ENCODE peak calls at places on chromosomes 11 and 22, in eight cellular contexts. One of them, this sample, is unnamed.

GRCh38 chr22:39351689-39352214 is 2.0 kb downstream of the SYNGR1 start:
- DNase-seq in M059J: peak; percentile 85
- DNase-seq in choroid plexus epithelial cell: peak; percentile 66
- DNase-seq in LHCN-M2: no peak
- DNase-seq in astrocyte of the spinal cord: peak; percentile 79
- DNase-seq in neural crest cell: peak; percentile 13
- DNase-seq in esophagus muscularis mucosa: no peak
- DNase-seq in uterus: no peak
- DNase-seq in this sample: peak; percentile 38

GRCh38 chr11:133818302-133818701 is 27.0 kb downstream of the SPATA19 start:
- DNase-seq in M059J: no peak
- DNase-seq in choroid plexus epithelial cell: no peak
- DNase-seq in LHCN-M2: no peak
- DNase-seq in astrocyte of the spinal cord: no peak
- DNase-seq in neural crest cell: no peak
- DNase-seq in esophagus muscularis mucosa: no peak
- DNase-seq in uterus: no peak
- DNase-seq in this sample: no peak

GRCh38 chr11:118929496-118930151 is 3.9 kb upstream of the BCL9L start:
- DNase-seq in M059J: peak; percentile 87
- DNase-seq in choroid plexus epithelial cell: peak; percentile 88
- DNase-seq in LHCN-M2: peak; percentile 75
- DNase-seq in astrocyte of the spinal cord: peak; percentile 86
- DNase-seq in neural crest cell: peak; percentile 78
- DNase-seq in esophagus muscularis mucosa: peak; percentile 96
- DNase-seq in uterus: peak; percentile 93
- DNase-seq in this sample: peak; percentile 82

GRCh38 chr11:69027704-69028372 is 14.8 kb upstream of the MRGPRF start:
- DNase-seq in M059J: no peak
- DNase-seq in choroid plexus epithelial cell: peak; percentile 94
- DNase-seq in LHCN-M2: no peak
- DNase-seq in astrocyte of the spinal cord: no peak
- DNase-seq in neural crest cell: no peak
- DNase-seq in esophagus muscularis mucosa: no peak
- DNase-seq in uterus: peak; percentile 32
- DNase-seq in this sample: no peak

GRCh38 chr11:64844330-64845124 is at the start of gene CDC42BPG:
- DNase-seq in M059J: peak; percentile 50
- DNase-seq in choroid plexus epithelial cell: peak; percentile 69
- DNase-seq in LHCN-M2: peak; percentile 58
- DNase-seq in astrocyte of the spinal cord: peak; percentile 34
- DNase-seq in neural crest cell: peak; percentile 58
- DNase-seq in esophagus muscularis mucosa: no peak
- DNase-seq in uterus: no peak
- DNase-seq in this sample: no peak

GRCh38 chr11:65429724-65430405 is 7.3 kb downstream of the NEAT1 start:
- DNase-seq in M059J: peak; percentile 84
- DNase-seq in choroid plexus epithelial cell: peak; percentile 92
- DNase-seq in LHCN-M2: peak; percentile 81
- DNase-seq in astrocyte of the spinal cord: peak; percentile 82
- DNase-seq in neural crest cell: no peak
- DNase-seq in esophagus muscularis mucosa: no peak
- DNase-seq in uterus: peak; percentile 64
- DNase-seq in this sample: peak; percentile 82

GRCh38 chr22:46726066-46726985 is 11.7 kb downstream of the CERK start:
- DNase-seq in M059J: no peak
- DNase-seq in choroid plexus epithelial cell: peak; percentile 36
- DNase-seq in LHCN-M2: no peak
- DNase-seq in astrocyte of the spinal cord: peak; percentile 33
- DNase-seq in neural crest cell: no peak
- DNase-seq in esophagus muscularis mucosa: no peak
- DNase-seq in uterus: no peak
- DNase-seq in this sample: no peak

GRCh38 chr11:59943996-59944395 is 5.8 kb downstream of the OOSP1 start:
- DNase-seq in M059J: peak; percentile 5
- DNase-seq in choroid plexus epithelial cell: no peak
- DNase-seq in LHCN-M2: no peak
- DNase-seq in astrocyte of the spinal cord: no peak
- DNase-seq in neural crest cell: no peak
- DNase-seq in esophagus muscularis mucosa: no peak
- DNase-seq in uterus: no peak
- DNase-seq in this sample: no peak

GRCh38 chr11:112300094-112300786 is 39.6 kb upstream of the PLET1 start:
- DNase-seq in M059J: no peak
- DNase-seq in choroid plexus epithelial cell: no peak
- DNase-seq in LHCN-M2: no peak
- DNase-seq in astrocyte of the spinal cord: no peak
- DNase-seq in neural crest cell: no peak
- DNase-seq in esophagus muscularis mucosa: no peak
- DNase-seq in uterus: no peak
- DNase-seq in this sample: no peak

GRCh38 chr11:62446091-62446490 is 27.3 kb downstream of the SCGB1A1 start:
- DNase-seq in M059J: no peak
- DNase-seq in choroid plexus epithelial cell: no peak
- DNase-seq in LHCN-M2: no peak
- DNase-seq in astrocyte of the spinal cord: no peak
- DNase-seq in neural crest cell: no peak
- DNase-seq in esophagus muscularis mucosa: no peak
- DNase-seq in uterus: peak; percentile 64
- DNase-seq in this sample: no peak

GRCh38 chr11:64852804-64853520 is 8.5 kb upstream of the CDC42BPG start:
- DNase-seq in M059J: no peak
- DNase-seq in choroid plexus epithelial cell: no peak
- DNase-seq in LHCN-M2: no peak
- DNase-seq in astrocyte of the spinal cord: no peak
- DNase-seq in neural crest cell: no peak
- DNase-seq in esophagus muscularis mucosa: no peak
- DNase-seq in uterus: no peak
- DNase-seq in this sample: no peak

GRCh38 chr11:66546966-66547661 is 411 bp downstream of the ACTN3 start:
- DNase-seq in M059J: no peak
- DNase-seq in choroid plexus epithelial cell: no peak
- DNase-seq in LHCN-M2: no peak
- DNase-seq in astrocyte of the spinal cord: no peak
- DNase-seq in neural crest cell: no peak
- DNase-seq in esophagus muscularis mucosa: no peak
- DNase-seq in uterus: no peak
- DNase-seq in this sample: no peak

GRCh38 chr11:32960553-32961164 is 55.0 kb upstream of the DEPDC7 start:
- DNase-seq in M059J: peak; percentile 64
- DNase-seq in choroid plexus epithelial cell: peak; percentile 77
- DNase-seq in LHCN-M2: peak; percentile 54
- DNase-seq in astrocyte of the spinal cord: peak; percentile 67
- DNase-seq in neural crest cell: no peak
- DNase-seq in esophagus muscularis mucosa: no peak
- DNase-seq in uterus: no peak
- DNase-seq in this sample: peak; percentile 27

This sample was measured in HT1080.